ENCODE peak calls at places on chromosome 20, in six cellular contexts. C is cardiac fibroblast; Z is activated CD4-positive, alpha-beta T cell treated with anti-CD3 and anti-CD28 coated beads, Interleukin-2, amount 10 ng/mL, durations not matched to agents 7 days and 5 days; T is NB4; L is EL; U is lower lobe of right lung. G is an unnamed sample.

GRCh38 chr20:3177746-3178477 is 4.6 kb upstream of the LZTS3 start:
- DNase-seq in Z (no peak), C (no peak), L (no peak), T (peak), U (no peak), G (no peak)

GRCh38 chr20:20549699-20550098 is 162.7 kb downstream of the RALGAPA2 start:
- DNase-seq in L (peak), T (peak), U (no peak), C (peak), Z (no peak), G (no peak)

GRCh38 chr20:40986774-40987173 is 41.8 kb upstream of the TOP1 start:
- DNase-seq in T (no peak), Z (peak), C (no peak), L (no peak), U (no peak), G (no peak)

GRCh38 chr20:50805349-50805684 is 10.5 kb downstream of the BCAS4 start:
- DNase-seq in Z (no peak), C (no peak), L (no peak), T (no peak), U (no peak), G (no peak)

GRCh38 chr20:48175261-48175660 is 390.0 kb upstream of the SULF2 start:
- DNase-seq in L (no peak), T (no peak), C (no peak), Z (no peak), U (no peak), G (no peak)

GRCh38 chr20:47274449-47275108 is 81.9 kb downstream of the ZMYND8 start:
- DNase-seq in U (no peak), L (peak), Z (peak), C (peak), T (peak), G (no peak)

GRCh38 chr20:63215101-63216040 is 560 bp downstream of the YTHDF1 start:
- DNase-seq in L (peak), T (peak), Z (peak), C (peak), U (no peak), G (peak)

GRCh38 chr20:61191096-61191495 is 61.0 kb upstream of the CDH4 start:
- DNase-seq in U (no peak), T (no peak), L (no peak), Z (no peak), C (no peak), G (no peak)

GRCh38 chr20:41643504-41643938 is 25.3 kb upstream of the CHD6 start:
- DNase-seq in T (peak), U (peak), C (peak), Z (no peak), L (peak), G (no peak)

G was measured in right lobe of liver.